ENCODE peak calls at places on chromosomes 6 and 20, in ten cellular contexts. R is activated CD8-positive, alpha-beta T cell treated with anti-CD3 and anti-CD28 coated beads, Interleukin-2, amount 10 ng/mL, durations not matched to agents 7 days and 5 days; Y is heart right ventricle; Z is SK-N-SH treated with all-trans-retinoic acid at 6 μM for 48 hours; M is T-cell; V is stimulated activated naive CD8-positive, alpha-beta T cell treated with anti-CD3 and anti-CD28 coated beads, Interleukin-15, amount 100 ng/mL, for 72 hours; A is lower lobe of right lung; E is activated B cell treated with CpG ODN at 0.5 μM for 24 hours; D is activated naive CD8-positive, alpha-beta T cell treated with anti-CD3 and anti-CD28 coated beads, Interleukin-2, amount 10 ng/mL, durations not matched to agents 7 days and 5 days; B is omental fat pad. L is an unnamed sample.

GRCh38 chr20:44594730-44595129 is 12.4 kb downstream of the PKIG start:
- ATAC-seq in Y (peak; percentile 4), V (peak; percentile 71), Z (no peak), A (no peak), D (no peak), R (no peak), M (no peak), B (no peak), E (peak; percentile 60), L (peak; percentile 82)

GRCh38 chr6:140623498-140623897 is 1249.0 kb upstream of the CITED2 start:
- ATAC-seq in M (no peak), E (no peak), V (no peak), R (no peak), Z (peak; percentile 64), D (no peak), B (no peak), A (no peak), Y (no peak), L (no peak)

GRCh38 chr6:43096451-43097097 is 20.5 kb downstream of the PTK7 start:
- ATAC-seq in D (no peak), B (peak; percentile 89), A (peak; percentile 89), Z (peak; percentile 83), M (no peak), R (no peak), V (no peak), E (no peak), Y (no peak), L (no peak)

GRCh38 chr6:100663219-100663863 is 198.6 kb upstream of the SIM1 start:
- ATAC-seq in A (no peak), D (no peak), V (no peak), M (no peak), R (no peak), B (no peak), Y (no peak), E (no peak), Z (peak; percentile 65), L (no peak)

GRCh38 chr20:51462566-51463276 is 79.8 kb downstream of the NFATC2 start:
- ATAC-seq in A (peak; percentile 39), Y (peak; percentile 88), M (no peak), E (no peak), V (no peak), Z (peak; percentile 97), B (peak; percentile 57), D (no peak), R (no peak), L (no peak)

GRCh38 chr6:168452685-168453377 is 11.8 kb downstream of the SMOC2 start:
- ATAC-seq in A (no peak), V (no peak), R (no peak), Z (no peak), D (no peak), M (no peak), Y (peak; percentile 30), E (no peak), B (peak; percentile 29), L (peak; percentile 31)

GRCh38 chr6:16487953-16488674 is 249.7 kb downstream of the GMPR start:
- ATAC-seq in D (peak; percentile 9), M (peak; percentile 30), E (no peak), R (no peak), V (peak; percentile 19), A (no peak), Y (no peak), B (no peak), Z (no peak), L (no peak)

GRCh38 chr6:133817460-133818047 is 71.4 kb upstream of the TCF21 start:
- ATAC-seq in D (no peak), V (no peak), M (no peak), Z (peak; percentile 75), B (no peak), A (no peak), Y (no peak), E (no peak), R (no peak), L (no peak)

GRCh38 chr6:117549606-117550005 is 52.7 kb downstream of the GOPC start:
- ATAC-seq in V (peak; percentile 39), B (no peak), Z (no peak), Y (no peak), R (peak; percentile 30), A (peak; percentile 21), E (no peak), D (peak; percentile 11), M (peak; percentile 36), L (no peak)

GRCh38 chr20:58432190-58432954 is 43.3 kb downstream of the VAPB start:
- ATAC-seq in D (no peak), R (no peak), M (no peak), V (no peak), Y (no peak), E (no peak), Z (no peak), B (no peak), A (peak; percentile 46), L (no peak)

GRCh38 chr20:54275359-54276108 is 67.6 kb downstream of the PFDN4 start:
- ATAC-seq in V (no peak), M (no peak), Z (no peak), Y (no peak), R (no peak), A (no peak), D (no peak), E (no peak), B (no peak), L (no peak)

GRCh38 chr6:122400121-122400450 is 634 bp downstream of the HSF2 start:
- ATAC-seq in Y (no peak), M (no peak), A (no peak), B (no peak), R (no peak), Z (peak; percentile 26), V (peak; percentile 4), E (no peak), D (no peak), L (no peak)

GRCh38 chr6:169132361-169132895 is 121.2 kb downstream of the THBS2 start:
- ATAC-seq in R (no peak), D (no peak), A (no peak), Z (no peak), B (no peak), E (no peak), Y (no peak), V (no peak), M (no peak), L (no peak)

GRCh38 chr6:18160921-18161320 is 5.7 kb downstream of the KDM1B start:
- ATAC-seq in V (no peak), Y (no peak), M (no peak), B (no peak), E (no peak), A (no peak), D (no peak), R (no peak), Z (no peak), L (no peak)

GRCh38 chr6:90127589-90127988 is 169.1 kb downstream of the BACH2 start:
- ATAC-seq in E (no peak), R (no peak), M (peak; percentile 57), A (no peak), V (peak; percentile 59), B (no peak), D (peak; percentile 45), Z (no peak), Y (no peak), L (no peak)

GRCh38 chr6:39446909-39447308 is 124.4 kb upstream of the KCNK16 start:
- ATAC-seq in R (no peak), Z (no peak), V (no peak), A (no peak), M (no peak), Y (no peak), D (no peak), E (no peak), B (no peak), L (no peak)